ENCODE peak calls at places on chromosomes 3 and 15, in seven cellular contexts. R, Z, J, D, O, F and S are unnamed samples.
A peak's percentile ranks its signal among the peaks of the same experiment; 100 is the strongest.

GRCh38 chr3:106092792-106093191 is 224.0 kb upstream of the CBLB start:
- DNase-seq in R (no peak), Z (no peak), J (no peak), D (no peak), O (no peak), F (no peak), S (no peak)

GRCh38 chr3:120908030-120908802 is at the start of gene STXBP5L:
- DNase-seq in R (peak; percentile 44), Z (peak; percentile 74), J (peak; percentile 44), D (peak; percentile 99), O (peak; percentile 21), F (no peak), S (no peak)

GRCh38 chr3:12440927-12441326 is 43.4 kb upstream of the TSEN2 start:
- DNase-seq in R (no peak), Z (no peak), J (no peak), D (no peak), O (no peak), F (no peak), S (no peak)

GRCh38 chr15:99157456-99157855 is 52.6 kb downstream of the SYNM start:
- DNase-seq in R (no peak), Z (no peak), J (no peak), D (peak; percentile 3), O (no peak), F (no peak), S (no peak)

GRCh38 chr15:80613762-80614365 is 81.2 kb upstream of the ABHD17C start:
- DNase-seq in R (no peak), Z (no peak), J (no peak), D (no peak), O (no peak), F (no peak), S (no peak)

GRCh38 chr3:22960326-22960984 is 242.7 kb upstream of the UBE2E2 start:
- DNase-seq in R (no peak), Z (peak; percentile 61), J (peak; percentile 34), D (no peak), O (no peak), F (no peak), S (no peak)

GRCh38 chr15:87498545-87498944 is 758.0 kb downstream of the NTRK3 start:
- DNase-seq in R (no peak), Z (no peak), J (no peak), D (no peak), O (no peak), F (no peak), S (no peak)

GRCh38 chr15:36449662-36450145 is 129.7 kb upstream of the CDIN1 start:
- DNase-seq in R (no peak), Z (no peak), J (no peak), D (no peak), O (no peak), F (no peak), S (no peak)

GRCh38 chr3:31743690-31744089 is 211.0 kb downstream of the STT3B start:
- DNase-seq in R (no peak), Z (no peak), J (peak; percentile 32), D (no peak), O (no peak), F (no peak), S (no peak)

GRCh38 chr15:92636950-92637481 is 18.6 kb downstream of the FAM174B start:
- DNase-seq in R (no peak), Z (peak; percentile 85), J (no peak), D (peak; percentile 88), O (no peak), F (no peak), S (no peak)

GRCh38 chr3:88828466-88828865 is 279.0 kb upstream of the EPHA3 start:
- DNase-seq in R (no peak), Z (no peak), J (no peak), D (no peak), O (no peak), F (no peak), S (no peak)

GRCh38 chr3:49492969-49493368 is 22.9 kb downstream of the DAG1 start:
- DNase-seq in R (no peak), Z (no peak), J (no peak), D (no peak), O (no peak), F (no peak), S (no peak)

GRCh38 chr3:179428876-179429548 is 22.3 kb downstream of the GNB4 start:
- DNase-seq in R (no peak), Z (no peak), J (no peak), D (no peak), O (no peak), F (no peak), S (no peak)

GRCh38 chr3:64805248-64805647 is 117.4 kb upstream of the ADAMTS9 start:
- DNase-seq in R (no peak), Z (no peak), J (no peak), D (no peak), O (no peak), F (no peak), S (no peak)

GRCh38 chr3:5618170-5618569 is 430.7 kb downstream of the EDEM1 start:
- DNase-seq in R (no peak), Z (no peak), J (no peak), D (no peak), O (no peak), F (no peak), S (no peak)

GRCh38 chr3:38460377-38461085 is 6.8 kb downstream of the ACVR2B start:
- DNase-seq in R (no peak), Z (no peak), J (no peak), D (no peak), O (no peak), F (no peak), S (no peak)

GRCh38 chr3:186599142-186599784 is 13.6 kb upstream of the AHSG start:
- DNase-seq in R (no peak), Z (no peak), J (no peak), D (no peak), O (no peak), F (no peak), S (no peak)

GRCh38 chr3:131361464-131362421 is 19.8 kb upstream of the NUDT16 start:
- DNase-seq in R (no peak), Z (peak; percentile 49), J (peak; percentile 91), D (peak; percentile 98), O (no peak), F (no peak), S (no peak)

GRCh38 chr3:4804161-4805058 is 174.8 kb upstream of the BHLHE40 start:
- DNase-seq in R (peak; percentile 12), Z (no peak), J (no peak), D (no peak), O (no peak), F (no peak), S (no peak)

GRCh38 chr3:140552898-140553297 is 125.0 kb upstream of the TRIM42 start:
- DNase-seq in R (no peak), Z (no peak), J (no peak), D (no peak), O (no peak), F (no peak), S (no peak)

GRCh38 chr3:4866841-4867240 is 112.4 kb upstream of the BHLHE40 start:
- DNase-seq in R (no peak), Z (peak; percentile 15), J (no peak), D (no peak), O (no peak), F (no peak), S (no peak)

GRCh38 chr15:78938608-78939488 is 6.0 kb downstream of the CTSH start:
- DNase-seq in R (no peak), Z (no peak), J (no peak), D (no peak), O (no peak), F (no peak), S (no peak)

GRCh38 chr3:13235079-13235478 is 161.8 kb upstream of the IQSEC1 start:
- DNase-seq in R (no peak), Z (no peak), J (no peak), D (no peak), O (peak; percentile 32), F (no peak), S (no peak)

GRCh38 chr15:41544650-41545015 is 576 bp upstream of the RPAP1 start:
- DNase-seq in R (no peak), Z (peak; percentile 10), J (no peak), D (no peak), O (no peak), F (peak; percentile 56), S (no peak)

GRCh38 chr15:48766196-48766595 is 44.7 kb downstream of the CEP152 start:
- DNase-seq in R (no peak), Z (no peak), J (peak; percentile 65), D (no peak), O (no peak), F (no peak), S (no peak)

GRCh38 chr15:58074452-58074851 is 8.9 kb upstream of the ALDH1A2 start:
- DNase-seq in R (no peak), Z (peak; percentile 26), J (no peak), D (no peak), O (no peak), F (no peak), S (no peak)

GRCh38 chr3:109339714-109340648 is 2.6 kb upstream of the DPPA4 start:
- DNase-seq in R (no peak), Z (no peak), J (no peak), D (peak; percentile 76), O (no peak), F (no peak), S (no peak)